ENCODE peak calls at places on chromosomes 5 and 9, in nine cellular contexts. A is fibroblast of pulmonary artery; N is GM19239; V is A549; C is NCI-H1092 treated with DMSO at 0.1 percent for 48 hours; P is stimulated activated CD4-positive, alpha-beta T cell treated with anti-CD3 and anti-CD28 coated beads, Interleukin-12 subunit alpha, Interleukin-12 subunit beta, amount 100 ng/mL, for 48 hours; S is T follicular helper cell; E is HCT116; U is T1000. J is an unnamed sample.

GRCh38 chr9:128558431-128559310 is 6.3 kb downstream of the SPTAN1 start:
- DNase-seq in P (peak), E (peak), U (peak), A (peak), S (peak), V (peak), C (peak), N (peak), J (peak)

GRCh38 chr5:157362502-157362901 is 96.6 kb downstream of the CYFIP2 start:
- DNase-seq in S (no peak), V (no peak), N (no peak), E (no peak), A (no peak), P (no peak), C (no peak), U (no peak), J (no peak)

GRCh38 chr9:13716620-13717019 is 437.1 kb upstream of the MPDZ start:
- DNase-seq in E (no peak), A (no peak), N (no peak), U (no peak), V (no peak), P (no peak), C (no peak), S (no peak), J (no peak)

GRCh38 chr5:177300236-177300880 is 3.2 kb downstream of the RAB24 start:
- DNase-seq in P (no peak), E (no peak), N (no peak), A (peak), U (no peak), V (no peak), C (no peak), S (peak), J (peak)

GRCh38 chr9:132894343-132894742 is 15.6 kb downstream of the SPACA9 start:
- DNase-seq in N (no peak), V (no peak), C (no peak), P (no peak), E (no peak), A (no peak), U (no peak), S (no peak), J (no peak)

GRCh38 chr9:21873540-21874221 is 71.2 kb downstream of the MTAP start:
- DNase-seq in A (peak), E (peak), U (no peak), C (no peak), N (no peak), V (no peak), S (no peak), P (no peak), J (peak)

GRCh38 chr5:98170994-98171393 is 602.5 kb upstream of the RGMB start:
- DNase-seq in A (no peak), E (no peak), S (no peak), V (no peak), U (no peak), N (no peak), C (no peak), P (no peak), J (no peak)

GRCh38 chr5:124453221-124454032 is 293.0 kb downstream of the ZNF608 start:
- DNase-seq in P (no peak), C (no peak), E (peak), A (peak), S (no peak), U (no peak), N (peak), V (no peak), J (peak)

GRCh38 chr5:19891658-19892057 is 96.3 kb downstream of the CDH18 start:
- DNase-seq in S (no peak), A (peak), E (no peak), N (no peak), P (no peak), V (no peak), U (no peak), C (no peak), J (peak)

GRCh38 chr5:32708949-32709348 is 2.2 kb upstream of the NPR3 start:
- DNase-seq in V (no peak), U (no peak), E (no peak), S (no peak), N (no peak), P (no peak), A (no peak), C (no peak), J (no peak)

GRCh38 chr9:137021979-137022619 is 5.9 kb downstream of the ABCA2 start:
- DNase-seq in C (no peak), U (peak), P (peak), N (no peak), V (peak), E (peak), A (peak), S (peak), J (peak)

GRCh38 chr5:39519566-39520231 is 94.9 kb upstream of the DAB2 start:
- DNase-seq in S (no peak), N (no peak), U (no peak), E (no peak), P (no peak), A (peak), C (no peak), V (peak), J (peak)

GRCh38 chr5:95884021-95884333 is 61.5 kb upstream of the GLRX start:
- DNase-seq in P (no peak), N (no peak), C (no peak), U (no peak), S (no peak), E (no peak), V (no peak), A (peak), J (peak)

GRCh38 chr5:5419291-5420210 is 2.9 kb upstream of the ICE1 start:
- DNase-seq in U (peak), C (peak), V (peak), E (peak), P (no peak), A (peak), S (no peak), N (no peak), J (peak)

GRCh38 chr9:93898502-93899426 is 56.4 kb downstream of the BARX1 start:
- DNase-seq in C (no peak), E (no peak), S (no peak), V (no peak), U (no peak), N (no peak), A (no peak), P (no peak), J (no peak)

GRCh38 chr5:150632305-150633160 is 7.9 kb upstream of the SYNPO start:
- DNase-seq in N (no peak), E (no peak), U (no peak), P (no peak), S (no peak), C (no peak), V (peak), A (peak), J (peak)

GRCh38 chr9:88980732-88981336 is 10.4 kb upstream of the S1PR3 start:
- DNase-seq in P (no peak), V (no peak), C (no peak), E (no peak), U (no peak), S (no peak), N (no peak), A (no peak), J (no peak)

GRCh38 chr9:80892703-80893102 is 796.6 kb downstream of the TLE1 start:
- DNase-seq in V (no peak), A (no peak), N (no peak), C (no peak), S (no peak), P (no peak), U (no peak), E (no peak), J (no peak)

GRCh38 chr5:144531191-144531590 is 360.5 kb downstream of the KCTD16 start:
- DNase-seq in E (no peak), N (no peak), A (no peak), C (no peak), P (no peak), S (no peak), V (no peak), U (no peak), J (no peak)

GRCh38 chr9:77127071-77127470 is 50.3 kb upstream of the VPS13A start:
- DNase-seq in V (no peak), S (no peak), C (no peak), N (no peak), A (no peak), P (no peak), U (no peak), E (no peak), J (no peak)

GRCh38 chr5:173549644-173550043 is 66.8 kb downstream of the BOD1 start:
- DNase-seq in S (no peak), U (no peak), E (no peak), A (no peak), C (no peak), P (no peak), N (no peak), V (no peak), J (no peak)

GRCh38 chr9:115262477-115262876 is 144.5 kb upstream of the TNC start:
- DNase-seq in N (no peak), S (no peak), E (peak), C (peak), V (peak), A (peak), U (peak), P (no peak), J (peak)

GRCh38 chr5:176492431-176492830 is 44.2 kb downstream of the FAF2 start:
- DNase-seq in A (peak), S (no peak), E (no peak), V (no peak), C (no peak), N (no peak), U (no peak), P (no peak), J (no peak)

GRCh38 chr9:124968238-124968637 is 27.4 kb upstream of the GOLGA1 start:
- DNase-seq in E (no peak), P (no peak), C (no peak), U (no peak), A (no peak), S (no peak), N (no peak), V (no peak), J (no peak)

GRCh38 chr5:179315356-179315890 is 29.8 kb downstream of the ADAMTS2 start:
- DNase-seq in A (no peak), E (no peak), V (no peak), S (no peak), C (no peak), P (no peak), N (no peak), U (no peak), J (no peak)

GRCh38 chr5:96259211-96259772 is 173.8 kb downstream of the PCSK1 start:
- DNase-seq in P (no peak), C (no peak), S (no peak), V (peak), E (no peak), U (no peak), A (peak), N (no peak), J (peak)

GRCh38 chr5:33641722-33642505 is 201.1 kb downstream of the TARS1 start:
- DNase-seq in A (peak), P (no peak), V (no peak), N (no peak), E (no peak), S (no peak), C (no peak), U (no peak), J (peak)

GRCh38 chr9:137355445-137356365 is 53.6 kb upstream of the NRARP start:
- DNase-seq in E (no peak), A (no peak), S (no peak), V (no peak), C (no peak), U (no peak), P (no peak), N (no peak), J (no peak)

GRCh38 chr5:14178671-14179211 is 35.6 kb downstream of the TRIO start:
- DNase-seq in A (peak), S (no peak), C (no peak), N (no peak), U (peak), V (peak), P (no peak), E (no peak), J (peak)

GRCh38 chr5:53211799-53212198 is 102.2 kb upstream of the MOCS2 start:
- DNase-seq in U (peak), C (no peak), V (no peak), S (no peak), N (no peak), P (no peak), A (peak), E (peak), J (peak)

GRCh38 chr9:32589083-32589713 is 16.2 kb upstream of the NDUFB6 start:
- DNase-seq in S (no peak), P (no peak), E (peak), N (no peak), U (no peak), A (peak), V (peak), C (peak), J (peak)

GRCh38 chr9:129148463-129149204 is 29.4 kb downstream of the IER5L start:
- DNase-seq in V (no peak), E (no peak), U (no peak), C (no peak), S (no peak), N (no peak), A (no peak), P (no peak), J (no peak)

GRCh38 chr5:135064235-135064570 is 30.2 kb upstream of the PITX1 start:
- DNase-seq in E (no peak), S (no peak), U (no peak), V (no peak), N (no peak), P (no peak), A (no peak), C (no peak), J (no peak)

GRCh38 chr9:14403112-14403511 is 89.2 kb upstream of the NFIB start:
- DNase-seq in P (no peak), S (no peak), N (no peak), C (peak), E (no peak), V (no peak), U (no peak), A (no peak), J (no peak)

GRCh38 chr9:129316281-129317030 is 138.4 kb upstream of the IER5L start:
- DNase-seq in E (no peak), N (no peak), A (no peak), S (no peak), C (no peak), V (no peak), P (no peak), U (no peak), J (no peak)

GRCh38 chr9:16202913-16203734 is 650.3 kb downstream of the CCDC171 start:
- DNase-seq in C (no peak), V (peak), U (peak), S (no peak), N (no peak), P (no peak), A (peak), E (no peak), J (peak)

J was measured in mesenchymal stem cell.